ENCODE peak calls at places on chromosomes 13 and 19, in ten cellular contexts. P is neural progenitor cell, S is cardiac muscle cell, L is tibial nerve, K is gastrocnemius medialis, U is hepatocyte, R is spleen, H is GM06990, M is thoracic aorta, V is AG04450. T is an unnamed sample.

GRCh38 chr19:17777840-17778620 is 16.9 kb upstream of the B3GNT3 start:
- DNase-seq in P (peak), S (peak), L (peak), K (no peak), U (peak), R (peak), H (peak), M (no peak), V (no peak), T (no peak)

GRCh38 chr13:75934889-75935288 is 298.8 kb downstream of the LMO7 start:
- DNase-seq in P (no peak), S (no peak), L (no peak), K (no peak), U (no peak), R (no peak), H (no peak), M (no peak), V (no peak), T (no peak)

GRCh38 chr19:35629332-35629633 is 447 bp downstream of the RBM42 start:
- DNase-seq in P (no peak), S (no peak), L (no peak), K (no peak), U (no peak), R (no peak), H (no peak), M (no peak), V (no peak), T (no peak)

GRCh38 chr13:23081246-23081645 is 99.5 kb upstream of the SGCG start:
- DNase-seq in P (no peak), S (no peak), L (no peak), K (no peak), U (no peak), R (no peak), H (no peak), M (no peak), V (peak), T (peak)

GRCh38 chr13:34207334-34207733 is 389.4 kb downstream of the RFC3 start:
- DNase-seq in P (no peak), S (peak), L (no peak), K (no peak), U (peak), R (no peak), H (no peak), M (no peak), V (peak), T (peak)

GRCh38 chr19:49133621-49134454 is 14.5 kb downstream of the PPFIA3 start:
- DNase-seq in P (peak), S (peak), L (no peak), K (peak), U (no peak), R (no peak), H (no peak), M (no peak), V (no peak), T (no peak)

GRCh38 chr19:19354932-19355331 is 34.3 kb downstream of the MAU2 start:
- DNase-seq in P (no peak), S (no peak), L (no peak), K (no peak), U (no peak), R (no peak), H (no peak), M (no peak), V (no peak), T (no peak)

GRCh38 chr19:5563941-5564612 is 3.7 kb downstream of the TINCR start:
- DNase-seq in P (no peak), S (no peak), L (no peak), K (no peak), U (peak), R (no peak), H (no peak), M (no peak), V (no peak), T (no peak)

GRCh38 chr13:79492313-79492798 is 11.4 kb downstream of the NDFIP2 start:
- DNase-seq in P (no peak), S (no peak), L (no peak), K (no peak), U (no peak), R (no peak), H (no peak), M (no peak), V (no peak), T (no peak)

GRCh38 chr13:101514695-101515275 is 62.3 kb downstream of the ITGBL1 start:
- DNase-seq in P (peak), S (peak), L (peak), K (no peak), U (peak), R (no peak), H (peak), M (no peak), V (peak), T (no peak)

GRCh38 chr19:55117063-55117635 is 288 bp downstream of the PPP1R12C start:
- DNase-seq in P (no peak), S (peak), L (no peak), K (no peak), U (no peak), R (peak), H (no peak), M (no peak), V (no peak), T (no peak)

GRCh38 chr13:79018166-79018565 is 359.2 kb upstream of the OBI1 start:
- DNase-seq in P (no peak), S (no peak), L (no peak), K (no peak), U (no peak), R (no peak), H (no peak), M (no peak), V (no peak), T (no peak)

GRCh38 chr13:21111546-21111945 is 50.2 kb upstream of the LATS2 start:
- DNase-seq in P (no peak), S (no peak), L (no peak), K (no peak), U (no peak), R (no peak), H (no peak), M (no peak), V (no peak), T (no peak)
- TF ChIP-seq CTCF in P (no peak), S (no peak), L (no peak), K (no peak), U (no peak), R (no peak), H (no peak), M (no peak), V (no peak), T (no peak)

DNA sequence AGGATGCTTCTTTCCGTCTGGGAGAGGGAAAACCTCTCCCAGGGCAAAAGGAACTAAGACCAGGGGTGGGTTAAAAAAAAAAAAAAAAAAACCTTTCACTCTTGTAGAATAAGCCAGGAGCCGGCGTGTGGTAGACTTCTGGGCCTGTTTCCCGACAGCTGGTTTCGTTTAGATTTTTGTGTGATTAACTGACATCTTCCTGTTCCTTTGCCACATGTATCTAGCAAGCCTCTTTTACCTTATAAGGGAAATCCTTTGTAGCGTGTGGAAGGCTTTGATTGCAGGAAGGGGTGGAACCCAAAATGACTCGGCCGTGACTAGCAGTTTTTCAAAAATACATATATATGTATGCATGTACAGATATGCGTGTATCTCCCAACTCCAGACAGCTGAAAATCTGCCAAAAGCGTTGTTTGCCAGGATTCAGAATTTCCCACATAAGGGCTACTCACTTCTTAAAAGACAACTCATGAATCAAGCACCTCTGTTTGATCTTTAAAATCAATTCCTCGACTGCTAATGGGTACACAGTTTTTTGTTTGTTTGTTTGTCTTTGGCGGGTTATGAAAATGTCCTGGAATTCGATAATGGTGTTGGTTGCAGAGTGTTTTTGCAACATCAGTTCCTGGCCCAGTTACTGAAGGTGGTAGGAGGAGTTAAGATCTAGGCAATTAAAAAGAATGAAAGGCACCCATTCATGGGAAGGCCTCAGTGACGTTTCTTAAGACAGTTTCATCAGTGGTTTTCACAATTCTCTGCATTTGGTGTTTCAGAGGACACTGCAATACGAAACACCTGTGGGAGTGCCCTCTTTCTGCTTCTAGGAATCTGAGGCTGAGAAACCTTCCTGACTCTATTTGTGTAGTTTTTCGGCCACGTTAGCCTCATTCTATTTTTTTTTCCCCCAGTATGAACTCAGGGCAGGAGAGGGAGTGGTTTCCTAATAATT is 2.7 kb downstream of the TPM4 start:
- DNase-seq in P (peak), S (peak), L (peak), K (peak), U (peak), R (peak), H (peak), M (no peak), V (peak), T (peak)
- H3K4me3 ChIP-seq in P (peak), S (peak), L (peak), K (peak), U (peak), R (peak), H (peak), M (peak), V (peak), T (peak)

GRCh38 chr19:3604227-3604986 is 2.3 kb downstream of the TBXA2R start:
- DNase-seq in P (no peak), S (no peak), L (no peak), K (no peak), U (no peak), R (no peak), H (no peak), M (no peak), V (no peak), T (no peak)

GRCh38 chr19:3603121-3603841 is 3.4 kb downstream of the TBXA2R start:
- DNase-seq in P (no peak), S (no peak), L (no peak), K (no peak), U (no peak), R (peak), H (no peak), M (no peak), V (no peak), T (no peak)

GRCh38 chr19:3601021-3601420 is 5.7 kb downstream of the TBXA2R start:
- DNase-seq in P (no peak), S (no peak), L (no peak), K (no peak), U (no peak), R (no peak), H (no peak), M (no peak), V (no peak), T (no peak)

GRCh38 chr19:3595521-3596061 is 10.3 kb downstream of the GIPC3 start:
- DNase-seq in P (no peak), S (no peak), L (no peak), K (no peak), U (no peak), R (no peak), H (no peak), M (no peak), V (no peak), T (no peak)

DNA sequence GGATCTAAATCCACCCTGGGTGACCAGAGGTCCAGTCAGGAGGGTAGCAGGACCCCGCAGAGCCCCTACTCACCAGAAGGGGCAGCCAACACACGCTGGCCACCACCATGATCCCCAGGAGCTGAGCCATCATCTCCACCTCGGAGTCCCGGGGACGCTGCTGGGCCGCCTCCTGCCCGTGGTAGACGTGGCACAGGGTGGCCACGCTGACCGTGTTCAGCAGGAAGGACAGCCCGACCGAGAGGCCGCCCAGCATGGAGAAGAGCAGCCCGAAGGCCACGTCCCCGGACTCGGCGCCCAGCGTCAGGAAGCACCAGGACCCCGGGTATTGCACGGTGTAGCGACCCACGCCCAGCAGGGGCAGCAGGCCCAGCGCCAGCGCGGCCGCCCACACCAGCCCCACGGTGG is 6.9 kb downstream of the TBXA2R start:
- DNase-seq in P (peak), S (no peak), L (no peak), K (no peak), U (no peak), R (no peak), H (no peak), M (no peak), V (no peak), T (no peak)
- TF ChIP-seq CTCF in P (peak), S (peak), L (no peak), K (no peak), U (no peak), R (no peak), H (no peak), M (no peak), V (no peak), T (peak)

DNA sequence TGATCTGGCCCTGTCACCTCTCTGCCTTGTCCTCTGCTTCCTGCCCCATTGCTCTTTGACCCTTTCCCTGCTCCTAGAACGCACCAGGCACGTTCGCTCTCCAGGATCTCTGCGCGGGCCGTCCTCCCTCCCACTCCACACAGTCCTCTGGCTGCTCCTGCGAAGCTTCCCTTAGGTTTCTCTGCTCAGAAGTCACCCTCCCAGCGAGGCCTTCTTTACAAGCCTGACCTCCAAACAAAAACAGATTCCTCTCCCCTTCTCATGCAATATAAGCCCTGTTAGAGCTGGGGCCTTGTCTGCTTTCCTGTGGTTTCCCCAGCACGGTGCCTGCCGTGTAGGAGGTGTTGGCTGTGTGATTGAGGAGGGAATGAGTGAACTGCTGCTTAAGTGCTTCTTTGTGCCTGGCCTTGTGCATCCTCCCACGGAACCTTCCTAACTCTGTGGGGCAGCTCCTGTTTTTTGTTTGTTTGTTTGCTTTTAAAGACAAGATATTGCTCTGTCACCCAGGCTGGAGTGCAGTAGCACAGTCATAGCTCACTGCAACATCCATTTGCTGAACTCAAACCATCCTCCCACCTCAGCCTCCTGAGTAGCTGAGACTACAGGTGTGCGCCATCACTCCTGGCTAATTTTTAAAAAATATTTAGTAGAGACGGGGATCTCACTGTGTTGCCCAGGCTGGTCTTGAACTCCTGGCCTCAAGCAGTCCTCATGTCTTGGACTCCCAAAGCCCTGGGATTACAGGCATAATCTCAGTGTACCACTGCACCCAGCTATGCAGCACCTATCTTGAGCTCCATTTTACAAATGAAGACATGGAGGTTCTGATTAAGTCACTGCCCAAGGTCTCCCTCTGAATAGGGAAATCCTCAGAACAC is 82.0 kb downstream of the SIPA1L3 start:
- DNase-seq in P (peak), S (no peak), L (no peak), K (no peak), U (no peak), R (peak), H (no peak), M (no peak), V (no peak), T (no peak)
- H3K4me3 ChIP-seq in P (no peak), S (no peak), L (no peak), K (no peak), U (no peak), R (no peak), H (no peak), M (no peak), V (no peak), T (no peak)

DNA sequence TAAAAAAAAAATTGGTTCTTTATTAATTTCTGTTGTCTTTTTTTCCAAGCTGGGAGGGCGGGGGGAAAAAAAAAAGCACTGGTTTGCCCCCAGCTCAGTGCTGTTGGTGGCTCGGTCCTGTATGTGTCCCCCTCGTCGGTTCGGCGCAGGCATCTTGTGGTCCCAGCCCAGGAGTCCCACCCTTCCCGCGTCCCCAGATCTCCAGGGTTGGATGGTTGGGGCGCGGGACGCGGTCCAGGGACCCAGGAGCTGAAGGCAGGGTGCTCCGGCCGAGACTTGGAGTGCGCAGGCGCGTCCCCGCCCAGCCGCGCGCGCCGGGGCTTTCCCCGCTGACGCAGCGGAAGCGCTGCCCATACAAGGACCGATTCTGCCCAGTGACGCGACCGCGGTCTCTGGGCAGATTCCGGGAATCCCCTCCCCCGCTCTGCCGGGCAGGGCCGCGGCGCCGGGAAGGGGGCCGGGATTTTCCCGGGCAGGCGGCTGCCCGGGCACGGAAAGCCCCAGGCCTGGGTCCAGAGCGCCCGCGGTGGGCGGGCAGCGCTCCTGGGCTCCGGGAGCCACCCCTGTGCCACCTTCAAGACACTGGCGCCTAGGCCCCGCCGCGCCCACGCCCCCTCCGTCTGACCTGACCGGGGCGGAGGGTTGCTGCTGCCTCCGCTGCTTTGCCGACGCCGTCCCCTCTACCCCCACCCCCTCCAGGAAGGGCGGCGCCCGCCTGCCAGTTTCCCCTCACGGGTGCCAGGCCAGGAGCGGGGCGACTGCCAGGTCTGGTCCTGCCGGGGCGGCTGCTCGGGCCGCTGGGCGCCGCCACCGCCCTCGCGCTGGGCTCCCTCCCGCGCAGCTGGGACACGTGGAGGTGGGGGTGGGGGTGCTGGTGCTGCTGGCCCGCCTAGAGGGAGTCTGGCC is 2.3 kb downstream of the JUNB start:
- DNase-seq in P (peak), S (peak), L (peak), K (peak), U (peak), R (peak), H (peak), M (no peak), V (peak), T (no peak)
- TF ChIP-seq CTCF in P (no peak), S (no peak), L (peak), K (no peak), U (no peak), R (peak), H (no peak), M (peak), V (no peak), T (no peak)

DNA sequence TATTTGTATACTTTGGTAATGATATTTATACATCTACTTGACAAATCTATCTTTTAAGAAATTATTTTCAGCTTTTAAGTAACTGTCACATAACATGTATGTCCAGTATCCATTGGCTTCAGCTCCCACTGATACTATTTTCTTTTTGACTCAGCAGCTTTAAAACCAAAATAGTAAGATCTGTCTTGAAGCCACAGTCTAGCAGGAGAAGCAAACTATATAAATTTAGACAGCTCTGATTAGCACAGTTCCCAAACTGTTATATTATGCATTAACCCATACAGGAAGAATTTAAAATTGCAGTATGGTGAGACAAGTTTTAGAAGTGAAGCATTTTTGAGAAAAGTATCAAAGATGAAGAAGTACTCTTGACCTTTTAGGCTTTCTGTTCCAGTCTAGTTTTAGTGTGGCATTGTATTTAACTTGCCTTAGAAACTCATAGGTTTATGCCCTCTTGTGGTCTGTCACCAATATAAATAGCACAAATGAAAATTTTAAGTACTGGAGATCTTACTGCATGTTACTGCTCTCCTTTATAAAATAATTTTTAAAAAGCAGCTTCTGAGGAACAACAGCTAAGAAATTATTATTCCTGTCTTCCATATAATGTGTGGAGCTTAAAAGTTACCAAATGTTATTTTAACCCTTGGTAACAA is 24.7 kb downstream of the URI1 start:
- DNase-seq in P (no peak), S (peak), L (no peak), K (no peak), U (no peak), R (no peak), H (peak), M (no peak), V (no peak), T (no peak)
- H3K4me3 ChIP-seq in P (no peak), S (no peak), L (no peak), K (no peak), U (no peak), R (no peak), H (no peak), M (no peak), V (no peak), T (no peak)

DNA sequence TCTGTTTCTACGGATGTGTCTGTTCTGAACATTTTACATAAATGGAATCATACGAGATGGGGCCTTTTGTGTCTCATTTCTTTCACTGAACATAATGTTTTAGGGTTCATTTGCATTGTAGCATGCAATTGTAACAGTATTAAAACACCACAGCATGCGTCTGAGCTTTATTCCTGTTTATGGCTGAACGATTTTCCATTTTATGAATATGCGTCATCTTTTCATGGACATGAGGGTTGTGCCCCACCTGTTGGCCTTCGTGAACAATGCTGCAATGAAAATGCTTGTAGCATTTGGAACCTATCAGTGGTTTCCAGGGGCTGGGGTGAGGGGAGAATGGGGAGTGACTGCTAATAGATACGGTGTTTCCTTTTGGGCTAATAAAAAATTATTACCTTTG is 5.1 kb downstream of the OR10H1 start:
- DNase-seq in P (no peak), S (no peak), L (peak), K (no peak), U (no peak), R (no peak), H (no peak), M (no peak), V (no peak), T (no peak)
- TF ChIP-seq CTCF in P (no peak), S (no peak), L (no peak), K (no peak), U (no peak), R (no peak), H (peak), M (no peak), V (no peak), T (no peak)

T was measured in AG04449.